ENCODE peak calls at places on chromosomes 1 and 21, in four cellular contexts. One of them, this sample, is unnamed.

GRCh38 chr1:225361176-225361575 is 66.7 kb downstream of the LBR start:
- DNase-seq in MG63: no peak
- DNase-seq in EH: peak; percentile 6
- DNase-seq in SJSA1: no peak
- DNase-seq in this sample: no peak

GRCh38 chr1:15328245-15328784 is 81.3 kb downstream of the FHAD1 start:
- DNase-seq in SJSA1: no peak
- DNase-seq in EH: no peak
- DNase-seq in MG63: no peak
- DNase-seq in this sample: no peak

GRCh38 chr21:20729376-20729775 is 268.8 kb upstream of the NCAM2 start:
- DNase-seq in MG63: no peak
- DNase-seq in SJSA1: no peak
- DNase-seq in EH: no peak
- DNase-seq in this sample: no peak

GRCh38 chr1:73771396-73771795 is 426.6 kb downstream of the LRRIQ3 start:
- DNase-seq in EH: no peak
- DNase-seq in MG63: no peak
- DNase-seq in SJSA1: no peak
- DNase-seq in this sample: no peak

GRCh38 chr1:72105201-72105600 is 177.1 kb downstream of the NEGR1 start:
- DNase-seq in MG63: no peak
- DNase-seq in EH: peak; percentile 1
- DNase-seq in SJSA1: no peak
- DNase-seq in this sample: no peak

GRCh38 chr21:18384771-18385170 is 18.8 kb downstream of the TMPRSS15 start:
- DNase-seq in MG63: no peak
- DNase-seq in EH: no peak
- DNase-seq in SJSA1: no peak
- DNase-seq in this sample: peak; percentile 3

GRCh38 chr1:39141925-39142324 is 62.6 kb upstream of the MACF1 start:
- DNase-seq in MG63: no peak
- DNase-seq in EH: peak; percentile 90
- DNase-seq in SJSA1: no peak
- DNase-seq in this sample: no peak

GRCh38 chr21:29904359-29905282 is 35.2 kb downstream of the GRIK1 start:
- DNase-seq in EH: no peak
- DNase-seq in SJSA1: no peak
- DNase-seq in MG63: peak; percentile 43
- DNase-seq in this sample: peak; percentile 17

GRCh38 chr21:34994646-34995631 is 54.2 kb downstream of the RUNX1 start:
- DNase-seq in SJSA1: no peak
- DNase-seq in MG63: peak; percentile 37
- DNase-seq in EH: peak; percentile 36
- DNase-seq in this sample: peak; percentile 29

GRCh38 chr21:19523731-19524130 is 1120.1 kb upstream of the TMPRSS15 start:
- DNase-seq in SJSA1: no peak
- DNase-seq in MG63: peak; percentile 18
- DNase-seq in EH: no peak
- DNase-seq in this sample: no peak

GRCh38 chr1:8653878-8654277 is 163.6 kb downstream of the RERE start:
- DNase-seq in SJSA1: no peak
- DNase-seq in EH: no peak
- DNase-seq in MG63: no peak
- DNase-seq in this sample: no peak

GRCh38 chr1:180896161-180896560 is 16.5 kb upstream of the KIAA1614 start:
- DNase-seq in EH: no peak
- DNase-seq in MG63: no peak
- DNase-seq in SJSA1: no peak
- DNase-seq in this sample: no peak

GRCh38 chr21:33135925-33136324 is 66.0 kb downstream of the OLIG1 start:
- DNase-seq in SJSA1: no peak
- DNase-seq in EH: no peak
- DNase-seq in MG63: no peak
- DNase-seq in this sample: no peak

GRCh38 chr1:89812992-89813391 is 7.8 kb upstream of the LRRC8D start:
- DNase-seq in EH: peak; percentile 61
- DNase-seq in SJSA1: no peak
- DNase-seq in MG63: no peak
- DNase-seq in this sample: no peak

GRCh38 chr21:37849703-37850102 is 66.6 kb downstream of the KCNJ6 start:
- DNase-seq in EH: peak; percentile 93
- DNase-seq in SJSA1: peak; percentile 79
- DNase-seq in MG63: no peak
- DNase-seq in this sample: peak; percentile 93

GRCh38 chr1:39397487-39397886 is 93.9 kb upstream of the BMP8A start:
- DNase-seq in MG63: no peak
- DNase-seq in EH: no peak
- DNase-seq in SJSA1: no peak
- DNase-seq in this sample: no peak

GRCh38 chr1:194069831-194070218 is 883.4 kb upstream of the B3GALT2 start:
- DNase-seq in MG63: no peak
- DNase-seq in EH: no peak
- DNase-seq in SJSA1: no peak
- DNase-seq in this sample: no peak